ENCODE peak calls at places on chromosomes 12 and 14, in ten cellular contexts. Y, X, P, F, Q, B, U, W, A and N are unnamed samples.

GRCh38 chr14:79279645-79280399 is 931.5 kb downstream of the DIO2 start:
- DNase-seq in Y (peak; percentile 18), X (peak; percentile 13), P (no peak), F (no peak), Q (peak; percentile 22), B (no peak), U (no peak), W (no peak), A (no peak), N (no peak)

GRCh38 chr14:75711796-75712211 is 50.8 kb downstream of the TTLL5 start:
- DNase-seq in Y (peak; percentile 87), X (peak; percentile 10), P (peak; percentile 58), F (no peak), Q (peak; percentile 56), B (peak; percentile 13), U (peak; percentile 84), W (peak; percentile 44), A (no peak), N (peak; percentile 54)

GRCh38 chr12:109840349-109841073 is 7.3 kb upstream of the TRPV4 start:
- DNase-seq in Y (peak; percentile 48), X (peak; percentile 49), P (no peak), F (no peak), Q (no peak), B (no peak), U (no peak), W (no peak), A (no peak), N (no peak)

GRCh38 chr12:31259136-31259881 is 66.6 kb downstream of the SINHCAF start:
- DNase-seq in Y (no peak), X (no peak), P (no peak), F (no peak), Q (no peak), B (no peak), U (peak; percentile 20), W (no peak), A (no peak), N (no peak)

GRCh38 chr12:112087851-112088250 is 20.7 kb downstream of the NAA25 start:
- DNase-seq in Y (no peak), X (no peak), P (no peak), F (no peak), Q (no peak), B (no peak), U (no peak), W (no peak), A (no peak), N (no peak)

GRCh38 chr12:21169878-21170472 is 39.0 kb downstream of the SLCO1B1 start:
- DNase-seq in Y (no peak), X (peak; percentile 55), P (no peak), F (no peak), Q (no peak), B (peak; percentile 15), U (peak; percentile 65), W (no peak), A (no peak), N (no peak)

GRCh38 chr14:53183071-53183470 is 29.9 kb upstream of the DDHD1 start:
- DNase-seq in Y (no peak), X (no peak), P (no peak), F (no peak), Q (no peak), B (no peak), U (no peak), W (no peak), A (no peak), N (no peak)

GRCh38 chr12:105507311-105508035 is 177.0 kb downstream of the C12orf75 start:
- DNase-seq in Y (no peak), X (no peak), P (no peak), F (peak; percentile 17), Q (no peak), B (no peak), U (peak; percentile 43), W (no peak), A (no peak), N (no peak)

GRCh38 chr12:14936224-14936861 is 2.0 kb downstream of the ERP27 start:
- DNase-seq in Y (no peak), X (no peak), P (no peak), F (no peak), Q (no peak), B (no peak), U (no peak), W (no peak), A (no peak), N (no peak)
- TF ChIP-seq CTCF in Y (no peak), X (no peak), P (peak; percentile 40), F (peak; percentile 12), Q (no peak), B (no peak), U (peak; percentile 23), W (no peak), A (no peak), N (peak; percentile 23)

GRCh38 chr12:53211476-53212381 is 4.7 kb upstream of the ITGB7 start:
- DNase-seq in Y (no peak), X (no peak), P (no peak), F (no peak), Q (no peak), B (no peak), U (no peak), W (no peak), A (no peak), N (no peak)
- H3K4me1 ChIP-seq in Y (peaks cover under 1% of the 10 kb centered on the region), X (peaks cover 23% of the 10 kb centered on the region), P (peaks cover 61% of the 10 kb centered on the region), F (peaks cover 50% of the 10 kb centered on the region), Q (peaks cover 13% of the 10 kb centered on the region), B (peaks cover 13% of the 10 kb centered on the region), U (no peaks in the 10 kb centered on the region), W (peaks cover 12% of the 10 kb centered on the region), A (peaks cover 54% of the 10 kb centered on the region), N (peaks cover 56% of the 10 kb centered on the region)

GRCh38 chr14:88597038-88597437 is 34.2 kb downstream of the ZC3H14 start:
- DNase-seq in Y (no peak), X (no peak), P (no peak), F (no peak), Q (no peak), B (no peak), U (no peak), W (no peak), A (no peak), N (no peak)

GRCh38 chr14:88598097-88598675 is 35.3 kb downstream of the ZC3H14 start:
- DNase-seq in Y (no peak), X (no peak), P (no peak), F (no peak), Q (no peak), B (no peak), U (no peak), W (no peak), A (no peak), N (no peak)

GRCh38 chr14:88597601-88598000 is 34.8 kb downstream of the ZC3H14 start:
- DNase-seq in Y (no peak), X (no peak), P (no peak), F (no peak), Q (no peak), B (no peak), U (no peak), W (no peak), A (no peak), N (no peak)

GRCh38 chr14:88599321-88599720 is 36.5 kb downstream of the ZC3H14 start:
- DNase-seq in Y (no peak), X (no peak), P (no peak), F (no peak), Q (no peak), B (no peak), U (no peak), W (no peak), A (no peak), N (no peak)

DNA sequence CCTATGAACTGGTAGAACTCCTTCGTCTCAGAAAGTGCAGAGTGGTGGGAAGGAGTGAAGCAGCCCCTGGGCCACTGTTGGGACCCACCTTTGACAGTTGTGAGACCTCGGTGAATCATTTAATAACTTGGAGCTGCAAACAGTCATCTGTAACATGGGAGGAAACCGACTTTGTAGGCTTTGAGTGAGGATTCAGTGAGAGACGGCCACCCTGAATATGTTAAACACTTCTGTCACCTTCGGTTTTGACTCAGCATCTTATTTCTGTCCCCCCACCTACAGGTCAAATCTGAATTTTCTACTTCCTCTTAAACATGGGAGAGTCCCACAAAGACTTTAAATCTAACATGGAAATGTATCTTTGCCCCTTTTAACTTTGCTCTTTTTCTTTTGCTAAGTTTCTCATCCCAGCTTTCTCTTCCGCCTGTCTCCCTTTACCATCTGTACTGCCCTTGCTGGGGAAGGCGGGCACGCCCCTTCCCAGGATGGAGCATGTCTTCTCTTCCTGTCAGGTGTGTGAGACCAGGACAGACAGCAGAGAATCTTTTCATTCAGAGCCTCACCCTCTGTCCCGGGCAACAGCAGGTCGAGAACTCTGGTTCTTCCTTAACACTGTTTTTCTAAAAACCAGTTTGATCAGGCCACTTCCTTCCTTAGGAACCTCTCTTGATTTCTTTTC is 37.1 kb downstream of the ZC3H14 start:
- DNase-seq in Y (no peak), X (no peak), P (no peak), F (no peak), Q (no peak), B (no peak), U (no peak), W (no peak), A (no peak), N (no peak)
- TF ChIP-seq CTCF in Y (no peak), X (no peak), P (no peak), F (no peak), Q (no peak), B (no peak), U (no peak), W (no peak), A (no peak), N (no peak)

DNA sequence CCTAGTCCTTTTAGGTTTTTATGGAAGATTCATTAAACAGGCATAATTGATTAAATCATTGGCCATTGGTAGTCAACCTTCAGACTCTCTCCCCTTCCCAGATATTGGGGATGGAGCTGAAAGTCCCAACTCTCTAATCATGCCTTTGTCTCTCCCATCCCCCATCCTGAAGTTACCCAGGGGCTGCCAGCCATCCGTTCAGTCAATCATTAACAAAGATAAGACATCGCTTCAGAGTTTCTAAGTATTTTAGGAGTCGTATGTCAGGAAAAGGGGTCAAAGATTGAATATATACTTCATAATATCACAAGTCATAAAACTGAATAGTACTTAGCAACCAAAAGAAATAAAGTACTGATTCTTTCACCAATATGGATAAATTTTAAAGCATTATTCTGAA is 414.6 kb downstream of the DAD1 start:
- DNase-seq in Y (no peak), X (peak; percentile 54), P (no peak), F (no peak), Q (no peak), B (no peak), U (no peak), W (no peak), A (no peak), N (no peak)
- H3K4me1 ChIP-seq in Y (no peaks in the 10 kb centered on the region), X (peaks cover 33% of the 10 kb centered on the region), P (peaks cover 20% of the 10 kb centered on the region), F (no peaks in the 10 kb centered on the region), Q (no peaks in the 10 kb centered on the region), B (no peaks in the 10 kb centered on the region), U (no peaks in the 10 kb centered on the region), W (no peaks in the 10 kb centered on the region), A (peaks cover 7% of the 10 kb centered on the region), N (peaks cover 3% of the 10 kb centered on the region)

DNA sequence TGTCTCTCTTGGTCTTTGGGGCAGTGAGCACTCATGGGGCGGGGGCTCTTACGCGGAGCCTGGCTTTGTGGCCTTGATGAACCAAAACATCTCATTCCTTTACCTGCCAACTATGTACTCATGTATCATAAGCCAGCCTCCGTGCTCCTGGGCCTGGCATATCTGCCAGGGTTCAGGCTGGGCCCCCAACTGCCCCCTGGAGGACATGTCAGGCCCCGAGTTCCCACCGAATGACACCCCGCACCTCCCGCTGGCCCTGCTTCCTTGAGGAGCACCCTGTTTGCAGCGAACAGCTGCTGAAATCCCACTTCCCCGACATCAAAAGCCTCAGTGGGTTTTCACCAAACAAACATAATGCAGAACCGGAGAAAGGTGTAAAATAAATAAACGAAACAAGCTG is 139.3 kb downstream of the RBM19 start:
- DNase-seq in Y (no peak), X (no peak), P (no peak), F (no peak), Q (no peak), B (no peak), U (no peak), W (no peak), A (no peak), N (no peak)
- TF ChIP-seq CTCF in Y (no peak), X (no peak), P (no peak), F (no peak), Q (no peak), B (no peak), U (peak; percentile 11), W (no peak), A (no peak), N (no peak)